ENCODE peak calls at places on chromosomes 4 and X, in seven cellular contexts. N is OCI-LY7, Y is HCT116, A is right atrium auricular region, L is suprapubic skin, W is iPS DF 6.9, X is psoas muscle. D is an unnamed sample.

GRCh38 chr4:17511041-17511949 is 595 bp downstream of the QDPR start:
- DNase-seq in L (peak), Y (peak), A (no peak), N (peak), X (peak), W (no peak), D (peak)

GRCh38 chrX:12891167-12891566 is 15.3 kb upstream of the TLR8 start:
- DNase-seq in N (no peak), Y (no peak), A (no peak), X (no peak), W (no peak), L (no peak), D (no peak)

GRCh38 chr4:14410469-14410868 is 591.8 kb upstream of the CPEB2 start:
- DNase-seq in Y (no peak), N (no peak), A (no peak), X (no peak), W (no peak), L (no peak), D (no peak)

GRCh38 chr4:53315300-53315699 is 50.6 kb downstream of the SCFD2 start:
- DNase-seq in L (no peak), N (no peak), X (no peak), Y (no peak), A (no peak), W (no peak), D (no peak)

GRCh38 chrX:10677490-10677889 is 57.1 kb upstream of the MID1 start:
- DNase-seq in Y (no peak), N (no peak), L (no peak), A (peak), W (no peak), X (peak), D (no peak)

GRCh38 chr4:29052266-29052665 is 1667.9 kb upstream of the PCDH7 start:
- DNase-seq in X (no peak), N (no peak), Y (no peak), A (no peak), L (no peak), W (no peak), D (no peak)

GRCh38 chr4:188976644-188977115 is 837.4 kb downstream of the TRIML1 start:
- DNase-seq in W (peak), L (no peak), N (no peak), Y (no peak), X (no peak), A (no peak), D (no peak)

GRCh38 chr4:24930136-24930535 is 17.3 kb upstream of the CCDC149 start:
- DNase-seq in W (no peak), A (no peak), L (no peak), Y (no peak), N (no peak), X (no peak), D (no peak)

GRCh38 chrX:108167211-108167872 is 75.8 kb downstream of the ATG4A start:
- DNase-seq in N (no peak), L (no peak), W (no peak), X (no peak), A (no peak), Y (peak), D (peak)

GRCh38 chr4:95867919-95868318 is 28.0 kb downstream of the PDHA2 start:
- DNase-seq in L (no peak), N (peak), W (no peak), Y (peak), X (no peak), A (no peak), D (peak)

GRCh38 chrX:25337841-25338240 is 322.1 kb upstream of the ARX start:
- DNase-seq in X (no peak), A (no peak), W (no peak), N (no peak), L (no peak), Y (no peak), D (no peak)

GRCh38 chr4:81486502-81486901 is 14.8 kb upstream of the RASGEF1B start:
- DNase-seq in L (no peak), Y (no peak), X (no peak), A (no peak), N (no peak), W (no peak), D (no peak)
- H3K27ac ChIP-seq in L (peak), Y (no peak), X (no peak), A (no peak), N (no peak), W (no peak), D (no peak)

GRCh38 chr4:69025191-69025998 is 70.9 kb upstream of the UGT2B7 start:
- DNase-seq in A (no peak), W (peak), X (no peak), Y (peak), N (peak), L (no peak), D (no peak)

GRCh38 chr4:69026974-69027373 is 69.3 kb upstream of the UGT2B7 start:
- DNase-seq in W (no peak), L (no peak), X (no peak), Y (no peak), A (no peak), N (no peak), D (no peak)

DNA sequence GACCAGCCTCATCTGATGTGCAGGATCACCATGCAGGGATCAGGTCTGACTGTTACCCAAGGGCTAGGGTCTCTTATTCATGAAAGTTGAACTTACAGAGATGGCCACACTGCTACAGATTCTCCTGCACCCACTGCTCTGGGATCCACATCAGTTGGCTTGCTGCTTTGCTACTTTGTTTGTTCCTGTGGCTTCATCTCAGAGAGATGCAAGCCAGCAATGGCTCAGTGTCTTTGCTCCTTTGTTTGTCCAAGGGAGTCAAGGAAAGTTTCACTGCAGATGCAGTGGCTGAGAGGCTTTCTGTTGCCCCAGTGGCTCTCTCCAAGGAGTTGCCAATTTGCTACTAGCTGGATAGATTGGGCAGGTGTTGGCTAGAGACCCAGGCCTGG is 70.3 kb upstream of the UGT2B7 start:
- DNase-seq in L (no peak), X (no peak), Y (no peak), N (no peak), W (no peak), A (no peak), D (no peak)
- H3K27ac ChIP-seq in L (no peak), X (no peak), Y (no peak), N (no peak), W (no peak), A (no peak), D (no peak)

GRCh38 chr4:77681792-77682191 is 76.2 kb downstream of the CXCL13 start:
- DNase-seq in Y (no peak), L (no peak), W (no peak), X (no peak), A (no peak), N (no peak), D (no peak)
- H3K27ac ChIP-seq in Y (no peak), L (no peak), W (no peak), X (no peak), A (no peak), N (no peak), D (no peak)

GRCh38 chr4:26023191-26023972 is 109.4 kb downstream of the SMIM20 start:
- DNase-seq in N (no peak), X (no peak), L (no peak), A (no peak), Y (no peak), W (no peak), D (no peak)
- H3K27ac ChIP-seq in N (no peak), X (no peak), L (peak), A (no peak), Y (no peak), W (no peak), D (no peak)

DNA sequence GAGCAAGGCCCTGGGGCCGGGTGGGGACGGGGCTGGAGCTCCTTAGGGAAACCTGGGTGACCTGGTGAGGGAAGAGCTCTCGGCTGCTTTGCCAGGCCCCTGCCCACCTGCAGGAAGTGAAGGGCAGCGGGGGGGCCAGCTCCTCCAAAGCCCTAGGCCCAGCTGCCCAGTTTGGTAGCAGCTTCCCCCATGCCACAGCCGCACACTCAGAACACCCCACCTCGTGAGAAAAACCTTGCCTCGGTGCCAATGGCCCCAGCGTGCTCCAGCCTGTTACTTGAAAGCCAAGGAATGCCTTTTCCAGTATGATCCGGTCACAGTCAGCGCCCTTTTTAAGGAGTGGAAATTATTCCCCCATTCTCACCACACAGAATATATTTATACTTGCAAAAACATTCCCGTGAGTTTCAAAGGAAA is 38.3 kb downstream of the ACOX3 start:
- DNase-seq in X (no peak), L (no peak), W (no peak), Y (no peak), N (no peak), A (no peak), D (no peak)
- H3K27ac ChIP-seq in X (peak), L (peak), W (no peak), Y (no peak), N (no peak), A (peak), D (peak)

DNA sequence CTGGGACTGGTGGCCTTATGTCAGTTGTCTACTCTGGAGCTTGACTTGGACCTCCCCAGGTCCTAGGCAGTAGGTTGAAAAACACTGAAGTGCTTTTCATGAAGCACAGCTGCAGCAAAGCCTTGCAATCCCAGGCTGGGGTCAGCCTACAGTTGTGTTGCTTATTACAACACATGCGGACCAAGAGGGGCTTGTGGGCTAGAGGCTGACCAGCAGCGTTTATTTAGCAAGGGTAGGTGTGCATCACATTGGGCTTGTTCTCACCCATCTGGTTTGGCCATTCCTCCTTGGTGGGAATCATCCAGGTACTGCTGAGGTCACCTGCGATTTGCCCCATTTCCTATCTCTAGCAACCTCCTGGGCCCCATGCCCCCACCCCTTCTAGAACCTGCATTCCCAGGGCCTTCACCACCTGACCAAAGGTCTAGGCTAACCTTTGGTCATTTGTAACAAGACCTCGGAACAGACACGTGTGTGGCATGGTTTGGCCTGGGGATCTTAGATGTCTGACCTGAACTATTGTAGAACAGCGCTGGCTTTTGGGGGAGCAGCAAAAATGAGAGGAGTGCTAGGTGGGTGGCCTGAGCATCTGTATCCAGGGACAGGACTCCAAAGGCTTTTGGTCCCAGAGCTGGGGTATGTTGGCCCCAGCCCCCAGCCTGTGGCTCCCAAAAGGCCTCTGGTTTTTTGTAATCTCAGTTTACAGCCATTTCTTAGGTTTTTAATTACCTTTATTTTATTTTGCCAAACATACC is 3.0 kb downstream of the RPL10 start:
- DNase-seq in L (no peak), Y (no peak), X (no peak), W (no peak), N (peak), A (no peak), D (no peak)
- H3K27ac ChIP-seq in L (no peak), Y (peak), X (peak), W (no peak), N (peak), A (no peak), D (peak)